ENCODE peak calls at places on chromosomes 4 and X, in ten cellular contexts. G is H7, K is IMR-90, F is HCT116, R is stomach, J is cardiac muscle cell, P is uterus, E is kidney, M is PC-3, S is aorta. X is an unnamed sample.
A peak's percentile ranks its signal among the peaks of the same experiment; 100 is the strongest.

GRCh38 chr4:92968556-92968955 is 664.8 kb downstream of the GRID2 start:
- DNase-seq in E (no peak), F (no peak), G (no peak), M (no peak), K (no peak), R (no peak), P (no peak), S (no peak), J (no peak), X (no peak)

GRCh38 chr4:142615324-142615665 is 230.8 kb downstream of the INPP4B start:
- DNase-seq in G (no peak), E (no peak), F (no peak), S (no peak), R (no peak), M (peak; percentile 97), K (peak; percentile 71), J (peak; percentile 45), P (no peak), X (no peak)

GRCh38 chr4:152460488-152460887 is 75.4 kb downstream of the FBXW7 start:
- DNase-seq in M (peak; percentile 41), R (no peak), F (no peak), J (peak; percentile 92), K (peak; percentile 78), S (no peak), P (no peak), G (no peak), E (no peak), X (no peak)

GRCh38 chr4:163495900-163496299 is 1.4 kb downstream of the TMA16 start:
- DNase-seq in P (no peak), S (no peak), R (no peak), K (no peak), E (no peak), G (no peak), F (no peak), J (no peak), M (no peak), X (no peak)

GRCh38 chr4:159564615-159565014 is 461.7 kb downstream of the RAPGEF2 start:
- DNase-seq in M (no peak), F (no peak), S (no peak), R (no peak), E (no peak), K (no peak), P (no peak), G (no peak), J (no peak), X (no peak)

GRCh38 chr4:105895609-105896460 is 564 bp downstream of the NPNT start:
- DNase-seq in P (peak; percentile 12), J (peak; percentile 3), M (peak; percentile 35), F (no peak), S (peak; percentile 82), R (no peak), E (peak; percentile 82), G (peak; percentile 62), K (no peak), X (peak; percentile 26)

GRCh38 chr4:157300678-157301077 is 80.2 kb downstream of the GRIA2 start:
- DNase-seq in P (no peak), J (no peak), F (no peak), E (no peak), M (no peak), K (no peak), G (no peak), R (no peak), S (no peak), X (no peak)

GRCh38 chr4:21986312-21986711 is 37.7 kb upstream of the KCNIP4 start:
- DNase-seq in M (no peak), P (no peak), F (no peak), E (no peak), J (no peak), G (no peak), R (no peak), S (no peak), K (no peak), X (no peak)

GRCh38 chr4:123443401-123444297 is 47.1 kb downstream of the SPRY1 start:
- DNase-seq in P (no peak), J (peak; percentile 52), F (no peak), G (peak; percentile 39), S (no peak), E (no peak), M (no peak), K (peak; percentile 21), R (no peak), X (peak; percentile 33)

GRCh38 chrX:65601126-65601525 is 66.3 kb upstream of the MSN start:
- DNase-seq in S (no peak), R (no peak), M (no peak), G (no peak), E (no peak), P (no peak), F (no peak), K (no peak), J (no peak), X (no peak)

GRCh38 chr4:156496797-156497196 is 474.8 kb downstream of the PDGFC start:
- DNase-seq in K (peak; percentile 55), G (no peak), P (no peak), F (no peak), M (peak; percentile 6), E (no peak), R (no peak), S (no peak), J (no peak), X (no peak)

GRCh38 chrX:87338510-87338909 is 179.1 kb upstream of the KLHL4 start:
- DNase-seq in M (peak; percentile 47), K (peak; percentile 2), J (peak; percentile 54), R (no peak), P (no peak), S (no peak), G (peak; percentile 7), E (no peak), F (no peak), X (no peak)

GRCh38 chr4:61507091-61507490 is 307.0 kb downstream of the ADGRL3 start:
- DNase-seq in S (no peak), M (no peak), R (no peak), K (no peak), G (no peak), F (no peak), P (no peak), E (no peak), J (peak; percentile 15), X (no peak)

GRCh38 chr4:121873604-121874003 is 3.3 kb upstream of the BBS7 start:
- DNase-seq in P (no peak), M (no peak), K (no peak), S (no peak), F (no peak), G (no peak), E (no peak), R (no peak), J (no peak), X (no peak)

DNA sequence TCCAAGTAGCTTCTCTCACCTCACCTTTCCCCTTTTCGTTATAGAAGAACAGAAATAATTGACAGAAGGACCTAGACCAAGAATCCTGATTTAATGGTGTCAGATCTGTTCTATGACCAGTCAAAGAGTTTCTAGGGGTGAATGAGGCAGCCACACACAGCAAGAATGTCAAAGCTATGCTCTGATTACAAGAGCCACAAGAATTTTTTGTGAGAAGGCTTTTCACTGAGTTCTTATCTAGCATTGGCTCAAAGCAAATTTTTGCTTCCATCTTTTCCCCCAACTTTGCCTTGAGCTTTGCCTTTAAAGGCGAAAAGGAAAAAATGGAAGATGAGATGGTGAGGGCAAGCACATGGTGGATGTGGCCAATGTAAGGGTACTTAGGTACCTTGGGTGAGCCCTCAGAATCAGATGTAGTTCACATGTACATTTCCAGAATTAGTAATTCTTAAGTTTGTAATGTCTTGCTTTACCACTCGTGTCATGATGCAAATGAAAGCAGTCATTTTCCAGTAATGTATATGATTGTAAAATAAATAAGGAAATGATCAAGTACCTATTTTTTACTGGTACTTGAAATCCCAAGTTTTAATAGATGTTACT is 23.5 kb downstream of the FMR1 start:
- DNase-seq in R (no peak), J (peak; percentile 41), M (no peak), S (no peak), P (no peak), E (no peak), G (no peak), K (no peak), F (no peak), X (no peak)
- H3K36me3 ChIP-seq in R (peaks cover 38% of the 10 kb centered on the region), J (peaks cover 12% of the 10 kb centered on the region), M (peaks cover 17% of the 10 kb centered on the region), S (no peaks in the 10 kb centered on the region), P (no peaks in the 10 kb centered on the region), E (peaks cover 2% of the 10 kb centered on the region), G (no peaks in the 10 kb centered on the region), K (peaks cover 3% of the 10 kb centered on the region), F (no peaks in the 10 kb centered on the region), X (no peaks in the 10 kb centered on the region)

GRCh38 chrX:70481424-70481823 is 36.8 kb downstream of the DLG3 start:
- DNase-seq in G (no peak), K (no peak), S (no peak), P (no peak), M (no peak), J (peak; percentile 59), R (no peak), E (no peak), F (no peak), X (no peak)
- H3K36me3 ChIP-seq in G (peaks cover 2% of the 10 kb centered on the region), K (peaks cover 6% of the 10 kb centered on the region), S (no peaks in the 10 kb centered on the region), P (no peaks in the 10 kb centered on the region), M (peaks cover 15% of the 10 kb centered on the region), J (no peaks in the 10 kb centered on the region), R (no peaks in the 10 kb centered on the region), E (no peaks in the 10 kb centered on the region), F (no peaks in the 10 kb centered on the region), X (no peaks in the 10 kb centered on the region)

DNA sequence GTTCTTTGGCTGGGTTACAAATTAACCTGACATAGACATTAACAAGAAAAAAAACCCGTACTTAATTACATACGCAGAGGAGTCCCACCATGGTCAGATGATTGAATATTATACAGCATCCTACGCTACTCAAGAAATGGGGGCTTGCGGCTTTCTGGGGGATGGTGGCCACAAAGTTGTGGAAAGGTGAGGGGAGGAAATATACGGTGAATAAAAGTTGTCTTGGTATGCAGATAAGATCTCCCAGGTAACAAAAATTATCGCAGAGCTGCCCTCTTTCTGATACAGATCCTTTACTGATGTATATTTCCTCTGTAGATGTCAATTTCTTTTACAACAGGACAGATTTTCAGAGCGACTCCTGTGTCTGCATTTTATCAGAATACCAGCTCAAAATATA is 890 bp downstream of the DCAF16 start:
- DNase-seq in K (no peak), F (no peak), S (no peak), R (no peak), P (no peak), M (no peak), J (no peak), E (no peak), G (no peak), X (no peak)
- H3K36me3 ChIP-seq in K (peaks cover 4% of the 10 kb centered on the region), F (peaks cover 19% of the 10 kb centered on the region), S (peaks cover 2% of the 10 kb centered on the region), R (peaks cover 2% of the 10 kb centered on the region), P (no peaks in the 10 kb centered on the region), M (peaks cover 16% of the 10 kb centered on the region), J (peaks cover under 1% of the 10 kb centered on the region), E (no peaks in the 10 kb centered on the region), G (no peaks in the 10 kb centered on the region), X (no peaks in the 10 kb centered on the region)

DNA sequence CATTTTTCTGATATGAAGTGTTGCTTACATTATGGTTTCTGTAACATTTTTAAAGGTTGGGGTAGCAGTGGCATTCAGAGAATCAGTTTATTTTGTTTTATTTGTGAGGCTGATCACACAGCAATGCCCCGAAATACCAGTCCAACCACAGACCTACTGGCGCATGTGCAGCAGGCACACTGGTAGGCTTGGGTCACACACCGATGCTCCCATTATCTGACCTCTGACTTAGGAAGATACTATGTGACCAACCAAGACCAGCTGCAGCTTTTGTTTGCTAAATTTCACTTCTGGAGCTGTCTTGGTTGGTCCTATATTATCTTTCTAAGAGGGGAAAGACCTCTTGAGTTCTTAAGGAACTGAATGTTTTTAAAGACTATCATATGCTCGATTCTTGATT is 18.7 kb downstream of the PGM2 start:
- DNase-seq in K (no peak), R (no peak), F (no peak), S (no peak), J (no peak), E (no peak), P (no peak), M (no peak), G (no peak), X (no peak)
- H3K36me3 ChIP-seq in K (peaks cover 21% of the 10 kb centered on the region), R (peaks cover 79% of the 10 kb centered on the region), F (peaks cover 36% of the 10 kb centered on the region), S (peaks cover 5% of the 10 kb centered on the region), J (peaks cover 38% of the 10 kb centered on the region), E (peaks cover 22% of the 10 kb centered on the region), P (no peaks in the 10 kb centered on the region), M (peaks cover 13% of the 10 kb centered on the region), G (peaks cover 13% of the 10 kb centered on the region), X (no peaks in the 10 kb centered on the region)

X was measured in testis.